ENCODE peak calls at places on chromosomes 4 and X, in six cellular contexts. V is ascending aorta; M is left lung; G is cardiac muscle cell; K is effector memory CD4-positive, alpha-beta T cell; S is upper lobe of right lung. Q is an unnamed sample.

GRCh38 chrX:6226646-6227444 is 1.8 kb downstream of the NLGN4X start:
- DNase-seq in K (no peak), S (no peak), G (peak; percentile 53), V (no peak), M (no peak), Q (no peak)

GRCh38 chr4:145093638-145094037 is 4.4 kb downstream of the ANAPC10 start:
- DNase-seq in S (no peak), V (no peak), G (no peak), M (no peak), K (no peak), Q (no peak)

GRCh38 chr4:55435136-55435535 is 39.4 kb downstream of the TMEM165 start:
- DNase-seq in M (no peak), K (no peak), S (no peak), V (no peak), G (peak; percentile 10), Q (no peak)

GRCh38 chrX:42241421-42241820 is 318.1 kb upstream of the CASK start:
- DNase-seq in G (no peak), K (no peak), M (no peak), S (no peak), V (no peak), Q (no peak)

GRCh38 chrX:114047558-114047957 is 536.3 kb upstream of the HTR2C start:
- DNase-seq in K (no peak), G (no peak), V (no peak), M (no peak), S (no peak), Q (no peak)

GRCh38 chr4:1603413-1604135 is 80.5 kb downstream of the FAM53A start:
- DNase-seq in M (no peak), V (no peak), S (peak; percentile 55), K (no peak), G (no peak), Q (no peak)

GRCh38 chr4:167614866-167615265 is 380.6 kb upstream of the SPOCK3 start:
- DNase-seq in V (no peak), M (no peak), K (no peak), S (no peak), G (no peak), Q (no peak)

GRCh38 chrX:18354369-18355329 is at the start of gene SCML2:
- DNase-seq in G (peak; percentile 61), S (peak; percentile 68), V (no peak), K (no peak), M (peak; percentile 37), Q (no peak)

GRCh38 chrX:71930298-71930697 is 19.7 kb downstream of the NHSL2 start:
- DNase-seq in S (no peak), G (no peak), M (no peak), K (no peak), V (no peak), Q (no peak)

GRCh38 chrX:30943984-30944383 is 54.9 kb upstream of the TAB3 start:
- DNase-seq in M (no peak), V (no peak), K (no peak), G (no peak), S (no peak), Q (no peak)

GRCh38 chr4:182560358-182560757 is 317.2 kb downstream of the TENM3 start:
- DNase-seq in S (no peak), K (no peak), V (no peak), G (no peak), M (no peak), Q (no peak)

GRCh38 chr4:53616219-53616618 is 24.9 kb upstream of the LNX1 start:
- DNase-seq in M (no peak), S (no peak), V (no peak), K (no peak), G (no peak), Q (no peak)

GRCh38 chr4:185549095-185549494 is 13.8 kb upstream of the PDLIM3 start:
- DNase-seq in V (no peak), G (no peak), K (no peak), M (no peak), S (no peak), Q (no peak)

GRCh38 chrX:101462892-101463291 is 22.4 kb upstream of the ARMCX4 start:
- DNase-seq in S (no peak), V (no peak), G (peak; percentile 20), M (no peak), K (no peak), Q (no peak)

GRCh38 chr4:121692261-121692660 is 4.5 kb downstream of the ANXA5 start:
- DNase-seq in G (no peak), S (no peak), K (no peak), V (no peak), M (no peak), Q (no peak)

GRCh38 chr4:123390846-123391456 is 5.6 kb upstream of the SPRY1 start:
- DNase-seq in K (no peak), G (no peak), V (no peak), S (no peak), M (no peak), Q (no peak)

GRCh38 chr4:164800786-164801185 is 46.9 kb downstream of the SMIM31 start:
- DNase-seq in G (no peak), V (no peak), K (no peak), M (no peak), S (no peak), Q (no peak)

GRCh38 chrX:150582338-150582948 is 14.0 kb downstream of the MTM1 start:
- DNase-seq in M (no peak), K (no peak), S (no peak), V (no peak), G (no peak), Q (no peak)

GRCh38 chr4:158496030-158496741 is 25.5 kb upstream of the RXFP1 start:
- DNase-seq in K (no peak), G (peak; percentile 59), S (peak; percentile 66), M (peak; percentile 33), V (no peak), Q (no peak)

GRCh38 chr4:5705672-5706310 is 2.6 kb downstream of the EVC2 start:
- DNase-seq in G (peak; percentile 58), S (no peak), K (no peak), M (no peak), V (peak; percentile 42), Q (no peak)

GRCh38 chr4:59044316-59044715 is 1934.1 kb upstream of the IGFBP7 start:
- DNase-seq in K (no peak), V (no peak), M (no peak), S (no peak), G (peak; percentile 7), Q (no peak)

GRCh38 chr4:80155286-80155982 is 41.9 kb upstream of the PRDM8 start:
- DNase-seq in K (no peak), G (no peak), M (no peak), V (no peak), S (no peak), Q (no peak)

GRCh38 chrX:66632986-66633385 is 5.9 kb downstream of the EDA2R start:
- DNase-seq in M (no peak), V (no peak), K (no peak), S (no peak), G (no peak), Q (no peak)

GRCh38 chr4:8180310-8181093 is 18.6 kb upstream of the SH3TC1 start:
- DNase-seq in M (no peak), G (no peak), K (no peak), V (no peak), S (no peak), Q (no peak)
- H3K4me1 ChIP-seq in M (peaks cover 14% of the 10 kb centered on the region), G (peaks cover 15% of the 10 kb centered on the region), K (no peaks in the 10 kb centered on the region), V (no peaks in the 10 kb centered on the region), S (peaks cover 28% of the 10 kb centered on the region), Q (peaks cover 37% of the 10 kb centered on the region)

GRCh38 chr4:10096201-10096975 is 20.2 kb downstream of the WDR1 start:
- DNase-seq in V (peak; percentile 89), M (peak; percentile 86), S (no peak), G (no peak), K (peak; percentile 56), Q (peak; percentile 92)

GRCh38 chr4:10099521-10100325 is 16.9 kb downstream of the WDR1 start:
- DNase-seq in S (no peak), G (no peak), M (no peak), K (no peak), V (no peak), Q (no peak)

GRCh38 chr4:10098770-10099139 is 17.8 kb downstream of the WDR1 start:
- DNase-seq in V (no peak), M (no peak), K (peak; percentile 41), G (no peak), S (no peak), Q (no peak)

GRCh38 chr4:10096976-10097330 is 19.6 kb downstream of the WDR1 start:
- DNase-seq in M (no peak), K (no peak), V (no peak), G (no peak), S (no peak), Q (no peak)

DNA sequence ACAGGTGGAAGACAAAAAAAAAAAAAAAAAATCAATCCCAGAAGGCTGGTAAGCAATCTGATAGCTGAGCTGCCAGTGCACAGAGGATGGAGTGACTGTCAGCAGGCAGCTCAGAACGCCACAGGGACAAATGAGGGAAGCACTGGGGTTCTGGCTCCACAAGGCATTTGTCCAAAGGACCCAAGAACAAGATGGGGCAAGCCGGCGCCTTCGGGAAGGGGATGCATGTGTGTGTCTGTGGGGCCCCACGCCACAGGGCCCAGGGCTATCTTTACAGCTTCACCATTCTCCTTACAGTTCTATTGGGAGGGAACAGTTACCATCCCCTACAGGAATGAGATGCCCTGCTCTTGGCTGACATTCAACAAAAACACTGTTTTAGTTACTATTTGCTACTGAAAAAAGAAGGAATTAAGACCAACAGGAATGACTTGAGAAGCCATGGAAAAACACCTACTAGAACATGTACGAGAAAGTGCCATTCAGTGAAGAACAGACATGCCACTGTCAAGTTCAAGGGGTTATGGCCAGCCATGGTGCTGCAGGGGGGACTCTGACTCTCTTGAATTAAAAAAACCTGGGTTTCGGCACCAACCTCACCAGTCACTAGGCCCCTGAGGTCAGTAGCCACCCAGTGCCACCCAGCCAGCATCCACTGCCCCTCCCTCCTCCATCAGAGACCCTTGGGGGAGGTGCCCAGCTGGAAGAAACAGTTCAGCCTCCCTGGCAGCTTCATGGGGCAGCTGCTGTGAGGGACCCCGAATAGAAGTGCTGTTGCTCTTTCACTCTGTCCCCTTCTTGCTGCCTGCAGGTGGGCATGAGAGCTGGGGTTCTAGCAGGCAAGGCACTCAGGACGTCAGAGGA is 18.5 kb downstream of the WDR1 start:
- DNase-seq in K (no peak), V (no peak), M (no peak), S (no peak), G (no peak), Q (no peak)
- H3K36me3 ChIP-seq in K (peaks cover 52% of the 10 kb centered on the region), V (peaks cover 67% of the 10 kb centered on the region), M (peaks cover 98% of the 10 kb centered on the region), S (peaks cover 88% of the 10 kb centered on the region), G (peaks cover 45% of the 10 kb centered on the region), Q (peaks cover 86% of the 10 kb centered on the region)

GRCh38 chrX:139973290-139973689 is 8.0 kb upstream of the CXorf66 start:
- DNase-seq in S (no peak), K (no peak), M (no peak), G (no peak), V (no peak), Q (no peak)

GRCh38 chrX:139969286-139969685 is 4.0 kb upstream of the CXorf66 start:
- DNase-seq in M (no peak), G (no peak), V (no peak), K (no peak), S (no peak), Q (no peak)

GRCh38 chrX:139972113-139972512 is 6.8 kb upstream of the CXorf66 start:
- DNase-seq in G (no peak), S (no peak), M (no peak), K (no peak), V (no peak), Q (no peak)

GRCh38 chrX:139972629-139973257 is 7.4 kb upstream of the CXorf66 start:
- DNase-seq in V (no peak), M (no peak), K (no peak), G (no peak), S (no peak), Q (no peak)

GRCh38 chrX:139971394-139971749 is 6.1 kb upstream of the CXorf66 start:
- DNase-seq in V (no peak), M (no peak), S (no peak), G (no peak), K (no peak), Q (no peak)
- H3K27ac ChIP-seq in V (no peak overlapping the region), M (no peak overlapping the region), S (no peak overlapping the region), G (no peak overlapping the region), K (no peak overlapping the region), Q (no peak overlapping the region)

GRCh38 chr4:118282692-118283091 is 70.1 kb downstream of the PRSS12 start:
- DNase-seq in K (no peak), V (no peak), M (no peak), G (no peak), S (no peak), Q (no peak)
- H3K4me1 ChIP-seq in K (peaks cover 10% of the 10 kb centered on the region), V (no peaks in the 10 kb centered on the region), M (peaks cover 12% of the 10 kb centered on the region), G (no peaks in the 10 kb centered on the region), S (peaks cover 31% of the 10 kb centered on the region), Q (peaks cover 34% of the 10 kb centered on the region)